ENCODE peak calls at places on chromosomes 5 and 9, in five cellular contexts. One of them, this sample, is unnamed.

GRCh38 chr9:14321517-14322125 is 7.7 kb upstream of the NFIB start:
- DNase-seq in HCT116: no peak
- DNase-seq in body of pancreas: no peak
- DNase-seq in mesendoderm: no peak
- DNase-seq in naive thymus-derived CD4-positive, alpha-beta T cell: no peak
- DNase-seq in this sample: no peak

GRCh38 chr9:112867275-112867991 is 23.2 kb downstream of the SLC46A2 start:
- DNase-seq in HCT116: peak; percentile 75
- DNase-seq in body of pancreas: no peak
- DNase-seq in mesendoderm: peak; percentile 95
- DNase-seq in naive thymus-derived CD4-positive, alpha-beta T cell: no peak
- DNase-seq in this sample: no peak

GRCh38 chr5:115392611-115393010 is 96.2 kb upstream of the CCDC112 start:
- DNase-seq in HCT116: no peak
- DNase-seq in body of pancreas: no peak
- DNase-seq in mesendoderm: no peak
- DNase-seq in naive thymus-derived CD4-positive, alpha-beta T cell: no peak
- DNase-seq in this sample: no peak

GRCh38 chr5:178832618-178833201 is 27.0 kb upstream of the ZNF354B start:
- DNase-seq in HCT116: peak; percentile 75
- DNase-seq in body of pancreas: no peak
- DNase-seq in mesendoderm: no peak
- DNase-seq in naive thymus-derived CD4-positive, alpha-beta T cell: no peak
- DNase-seq in this sample: no peak

GRCh38 chr9:135015986-135016640 is 71.4 kb upstream of the OLFM1 start:
- DNase-seq in HCT116: no peak
- DNase-seq in body of pancreas: no peak
- DNase-seq in mesendoderm: no peak
- DNase-seq in naive thymus-derived CD4-positive, alpha-beta T cell: no peak
- DNase-seq in this sample: no peak

GRCh38 chr5:56358703-56359428 is 125.7 kb upstream of the ANKRD55 start:
- DNase-seq in HCT116: peak; percentile 31
- DNase-seq in body of pancreas: peak; percentile 67
- DNase-seq in mesendoderm: no peak
- DNase-seq in naive thymus-derived CD4-positive, alpha-beta T cell: no peak
- DNase-seq in this sample: peak; percentile 63

GRCh38 chr5:13249854-13250253 is 694.6 kb downstream of the DNAH5 start:
- DNase-seq in HCT116: no peak
- DNase-seq in body of pancreas: no peak
- DNase-seq in mesendoderm: no peak
- DNase-seq in naive thymus-derived CD4-positive, alpha-beta T cell: no peak
- DNase-seq in this sample: no peak

GRCh38 chr9:126515873-126516505 is 97.7 kb upstream of the LMX1B start:
- DNase-seq in HCT116: no peak
- DNase-seq in body of pancreas: no peak
- DNase-seq in mesendoderm: no peak
- DNase-seq in naive thymus-derived CD4-positive, alpha-beta T cell: no peak
- DNase-seq in this sample: no peak

GRCh38 chr9:96064838-96065481 is 189.5 kb downstream of the ERCC6L2 start:
- DNase-seq in HCT116: no peak
- DNase-seq in body of pancreas: no peak
- DNase-seq in mesendoderm: peak; percentile 38
- DNase-seq in naive thymus-derived CD4-positive, alpha-beta T cell: no peak
- DNase-seq in this sample: no peak

GRCh38 chr5:168020522-168021294 is 270.7 kb upstream of the WWC1 start:
- DNase-seq in HCT116: no peak
- DNase-seq in body of pancreas: no peak
- DNase-seq in mesendoderm: no peak
- DNase-seq in naive thymus-derived CD4-positive, alpha-beta T cell: no peak
- DNase-seq in this sample: no peak

GRCh38 chr5:23466401-23466886 is 41.0 kb upstream of the PRDM9 start:
- DNase-seq in HCT116: no peak
- DNase-seq in body of pancreas: no peak
- DNase-seq in mesendoderm: no peak
- DNase-seq in naive thymus-derived CD4-positive, alpha-beta T cell: no peak
- DNase-seq in this sample: no peak

GRCh38 chr5:122721127-122721526 is 53.8 kb upstream of the SNX2 start:
- DNase-seq in HCT116: no peak
- DNase-seq in body of pancreas: no peak
- DNase-seq in mesendoderm: no peak
- DNase-seq in naive thymus-derived CD4-positive, alpha-beta T cell: no peak
- DNase-seq in this sample: no peak

GRCh38 chr9:31336391-31336790 is 1048.1 kb upstream of the ACO1 start:
- DNase-seq in HCT116: no peak
- DNase-seq in body of pancreas: no peak
- DNase-seq in mesendoderm: no peak
- DNase-seq in naive thymus-derived CD4-positive, alpha-beta T cell: no peak
- DNase-seq in this sample: no peak

GRCh38 chr9:5178126-5178805 is 7.2 kb downstream of the INSL6 start:
- DNase-seq in HCT116: no peak
- DNase-seq in body of pancreas: no peak
- DNase-seq in mesendoderm: no peak
- DNase-seq in naive thymus-derived CD4-positive, alpha-beta T cell: peak; percentile 26
- DNase-seq in this sample: no peak

GRCh38 chr5:96004087-96004486 is 42.4 kb upstream of the ELL2 start:
- DNase-seq in HCT116: no peak
- DNase-seq in body of pancreas: no peak
- DNase-seq in mesendoderm: no peak
- DNase-seq in naive thymus-derived CD4-positive, alpha-beta T cell: no peak
- DNase-seq in this sample: no peak

GRCh38 chr5:150671509-150672236 is 10.6 kb downstream of the MYOZ3 start:
- DNase-seq in HCT116: no peak
- DNase-seq in body of pancreas: no peak
- DNase-seq in mesendoderm: peak; percentile 79
- DNase-seq in naive thymus-derived CD4-positive, alpha-beta T cell: peak; percentile 18
- DNase-seq in this sample: peak; percentile 42

GRCh38 chr5:142007237-142007544 is 5.6 kb downstream of the GNPDA1 start:
- DNase-seq in HCT116: no peak
- DNase-seq in body of pancreas: no peak
- DNase-seq in mesendoderm: no peak
- DNase-seq in naive thymus-derived CD4-positive, alpha-beta T cell: no peak
- DNase-seq in this sample: no peak

DNA sequence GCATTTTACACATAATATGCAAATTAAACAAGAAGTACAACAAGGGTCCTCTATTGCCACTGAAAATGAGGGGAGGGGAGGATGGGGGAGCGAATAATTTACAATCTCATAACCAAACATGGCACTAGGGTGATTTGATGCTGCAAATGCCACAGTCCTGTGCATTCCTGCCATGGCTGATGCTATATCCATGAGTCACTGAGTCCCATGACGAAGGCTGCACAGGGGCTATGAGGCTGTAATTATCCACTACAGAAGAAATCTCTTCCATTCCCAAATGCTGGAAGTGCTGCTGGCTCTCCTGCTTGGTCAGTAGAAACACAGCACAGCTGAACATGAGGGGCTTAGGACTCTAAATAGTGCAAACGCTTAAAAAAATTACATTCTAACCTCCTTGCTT is 118.1 kb downstream of the KLHL3 start:
- DNase-seq in HCT116: no peak
- DNase-seq in body of pancreas: no peak
- DNase-seq in mesendoderm: no peak
- DNase-seq in naive thymus-derived CD4-positive, alpha-beta T cell: no peak
- DNase-seq in this sample: no peak
- H3K4me1 ChIP-seq in HCT116: no peaks in the 10 kb centered on the region
- H3K4me1 ChIP-seq in body of pancreas: peaks cover 7% of the 10 kb centered on the region
- H3K4me1 ChIP-seq in mesendoderm: no peaks in the 10 kb centered on the region
- H3K4me1 ChIP-seq in naive thymus-derived CD4-positive, alpha-beta T cell: no peaks in the 10 kb centered on the region
- H3K4me1 ChIP-seq in this sample: no peaks in the 10 kb centered on the region

DNA sequence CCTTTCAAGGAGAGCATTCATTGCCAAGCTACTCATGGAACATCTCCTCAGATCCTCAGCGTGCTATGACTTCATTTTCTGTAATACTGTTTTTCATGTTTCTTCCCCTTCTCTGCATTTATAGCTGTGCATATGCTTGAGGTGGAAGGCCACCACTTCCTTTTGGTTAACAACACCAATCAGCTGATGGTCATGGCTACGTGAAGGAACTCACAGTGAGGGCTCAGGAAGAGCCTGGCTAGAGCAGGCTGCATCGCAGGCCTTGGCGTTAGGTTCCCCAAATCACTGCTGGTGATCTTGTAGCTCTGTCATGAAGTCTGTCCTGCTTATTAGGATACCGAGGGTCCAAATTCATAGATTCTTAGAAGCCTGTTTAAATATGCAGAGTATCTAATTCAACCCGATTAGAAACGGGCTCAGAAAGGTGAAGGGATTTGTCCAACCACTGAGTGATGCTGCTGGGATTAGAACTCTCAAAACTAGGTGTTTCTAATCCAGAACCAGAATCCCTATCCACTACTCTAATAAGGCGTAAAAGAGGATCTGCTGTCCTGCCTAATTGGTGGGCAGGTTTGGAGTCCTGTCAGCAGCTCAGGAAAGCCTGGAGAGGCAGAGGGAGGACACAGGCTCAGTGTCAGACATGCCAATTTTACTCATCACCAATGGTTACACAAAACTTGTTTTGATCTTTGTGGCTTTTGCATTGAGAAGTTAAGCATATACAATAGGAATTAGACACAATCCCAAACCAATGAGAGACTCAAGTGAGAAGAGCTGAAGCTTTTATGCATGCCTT is 7.5 kb downstream of the SYK start:
- DNase-seq in HCT116: no peak
- DNase-seq in body of pancreas: no peak
- DNase-seq in mesendoderm: no peak
- DNase-seq in naive thymus-derived CD4-positive, alpha-beta T cell: no peak
- DNase-seq in this sample: no peak
- H3K4me1 ChIP-seq in HCT116: no peaks in the 10 kb centered on the region
- H3K4me1 ChIP-seq in body of pancreas: peaks cover 11% of the 10 kb centered on the region
- H3K4me1 ChIP-seq in mesendoderm: no peaks in the 10 kb centered on the region
- H3K4me1 ChIP-seq in naive thymus-derived CD4-positive, alpha-beta T cell: no peaks in the 10 kb centered on the region
- H3K4me1 ChIP-seq in this sample: no peaks in the 10 kb centered on the region

DNA sequence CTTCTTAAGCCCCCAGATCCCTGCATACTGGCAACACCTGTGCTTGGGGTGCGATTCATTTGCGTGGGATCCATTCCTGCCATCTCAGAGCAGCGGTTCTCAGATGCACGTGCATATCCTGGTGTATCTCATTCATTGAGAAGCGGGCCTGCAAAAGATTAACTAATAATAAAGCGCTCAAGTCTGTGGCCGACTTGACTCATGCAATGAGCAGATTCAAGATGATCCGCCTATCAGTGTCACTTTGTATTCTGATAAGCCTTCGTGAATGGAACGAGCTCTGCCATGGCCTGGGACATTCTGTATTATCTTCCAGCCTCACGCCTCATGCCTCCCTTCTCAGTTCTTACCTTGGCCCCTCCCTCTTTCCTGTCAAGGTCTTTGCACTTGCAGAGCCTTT is 22.3 kb downstream of the C1QTNF2 start:
- DNase-seq in HCT116: no peak
- DNase-seq in body of pancreas: no peak
- DNase-seq in mesendoderm: peak; percentile 61
- DNase-seq in naive thymus-derived CD4-positive, alpha-beta T cell: no peak
- DNase-seq in this sample: no peak
- H3K4me1 ChIP-seq in HCT116: peaks cover 7% of the 10 kb centered on the region
- H3K4me1 ChIP-seq in body of pancreas: peaks cover 5% of the 10 kb centered on the region
- H3K4me1 ChIP-seq in mesendoderm: no peaks in the 10 kb centered on the region
- H3K4me1 ChIP-seq in naive thymus-derived CD4-positive, alpha-beta T cell: no peaks in the 10 kb centered on the region
- H3K4me1 ChIP-seq in this sample: no peaks in the 10 kb centered on the region

DNA sequence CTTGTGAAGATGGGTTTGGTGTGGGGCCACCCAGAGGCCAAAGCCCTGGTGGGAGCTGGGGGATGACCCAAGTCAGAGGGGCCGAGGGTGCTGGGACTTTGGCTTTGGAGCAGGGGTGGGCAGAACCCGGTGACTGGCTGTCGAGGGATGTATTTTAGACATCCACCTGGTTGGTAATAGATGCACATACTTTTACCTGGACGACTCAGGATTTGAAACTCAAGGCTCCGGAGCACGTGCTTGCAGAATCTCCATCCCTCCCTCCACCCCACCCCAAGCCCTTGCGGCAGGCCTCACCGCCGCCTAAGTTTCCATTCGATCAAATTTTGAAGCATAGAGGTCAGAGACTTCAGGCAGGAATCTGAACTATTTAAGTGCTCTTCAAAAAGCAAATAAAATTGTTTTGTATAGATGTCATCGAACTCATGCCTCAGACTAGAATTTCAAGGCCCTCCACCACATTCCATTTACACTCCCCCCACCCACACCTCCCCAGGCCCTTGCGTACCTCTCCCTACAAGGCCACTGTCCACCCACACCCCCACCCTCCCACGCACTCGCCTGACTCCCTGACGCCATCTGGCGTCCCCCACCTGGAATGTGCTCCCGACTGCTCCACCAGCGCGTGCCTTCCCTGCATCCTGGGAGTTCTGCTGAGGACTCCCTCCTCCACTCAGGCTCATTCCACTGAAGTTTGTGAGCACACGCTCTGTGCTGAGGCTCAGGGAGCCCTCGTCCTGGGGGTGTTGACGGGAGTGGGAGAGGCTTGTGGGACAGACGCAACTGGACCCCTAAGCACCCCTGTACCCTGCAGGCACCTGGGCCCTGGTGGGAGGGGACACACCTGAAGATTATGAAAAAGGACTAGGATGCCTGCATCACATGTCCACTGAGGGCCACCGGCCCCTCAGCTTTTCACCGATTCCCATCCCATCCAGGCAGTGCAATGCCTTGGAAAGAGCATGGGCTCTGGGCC is 56.4 kb upstream of the RPL26L1 start:
- DNase-seq in HCT116: peak; percentile 8
- DNase-seq in body of pancreas: peak; percentile 81
- DNase-seq in mesendoderm: peak; percentile 91
- DNase-seq in naive thymus-derived CD4-positive, alpha-beta T cell: no peak
- DNase-seq in this sample: peak; percentile 85
- H3K4me1 ChIP-seq in HCT116: peaks cover 35% of the 10 kb centered on the region
- H3K4me1 ChIP-seq in body of pancreas: peaks cover 71% of the 10 kb centered on the region
- H3K4me1 ChIP-seq in mesendoderm: peaks cover 3% of the 10 kb centered on the region
- H3K4me1 ChIP-seq in naive thymus-derived CD4-positive, alpha-beta T cell: no peaks in the 10 kb centered on the region
- H3K4me1 ChIP-seq in this sample: peaks cover 76% of the 10 kb centered on the region

DNA sequence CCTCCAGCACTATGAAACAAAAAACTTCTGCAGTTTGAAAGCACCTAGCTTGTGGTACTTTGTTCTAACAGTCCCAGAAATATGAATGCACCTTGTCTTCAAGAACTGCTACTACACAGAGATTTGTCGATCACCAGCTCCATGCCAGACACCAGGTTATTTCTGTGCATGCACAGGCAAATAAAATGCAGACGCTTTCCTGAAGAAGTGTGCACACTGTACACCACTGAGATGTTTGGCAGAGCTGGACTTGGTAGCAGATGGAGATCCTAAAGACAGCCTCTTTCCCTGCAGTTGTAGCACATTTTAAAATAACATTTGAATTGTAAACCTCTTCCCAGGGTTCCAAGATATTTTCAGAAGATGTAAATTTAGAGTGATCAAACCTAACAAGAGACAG is 730.0 kb downstream of the MTRR start:
- DNase-seq in HCT116: no peak
- DNase-seq in body of pancreas: no peak
- DNase-seq in mesendoderm: no peak
- DNase-seq in naive thymus-derived CD4-positive, alpha-beta T cell: no peak
- DNase-seq in this sample: no peak
- H3K4me1 ChIP-seq in HCT116: no peaks in the 10 kb centered on the region
- H3K4me1 ChIP-seq in body of pancreas: no peaks in the 10 kb centered on the region
- H3K4me1 ChIP-seq in mesendoderm: no peaks in the 10 kb centered on the region
- H3K4me1 ChIP-seq in naive thymus-derived CD4-positive, alpha-beta T cell: no peaks in the 10 kb centered on the region
- H3K4me1 ChIP-seq in this sample: no peaks in the 10 kb centered on the region

DNA sequence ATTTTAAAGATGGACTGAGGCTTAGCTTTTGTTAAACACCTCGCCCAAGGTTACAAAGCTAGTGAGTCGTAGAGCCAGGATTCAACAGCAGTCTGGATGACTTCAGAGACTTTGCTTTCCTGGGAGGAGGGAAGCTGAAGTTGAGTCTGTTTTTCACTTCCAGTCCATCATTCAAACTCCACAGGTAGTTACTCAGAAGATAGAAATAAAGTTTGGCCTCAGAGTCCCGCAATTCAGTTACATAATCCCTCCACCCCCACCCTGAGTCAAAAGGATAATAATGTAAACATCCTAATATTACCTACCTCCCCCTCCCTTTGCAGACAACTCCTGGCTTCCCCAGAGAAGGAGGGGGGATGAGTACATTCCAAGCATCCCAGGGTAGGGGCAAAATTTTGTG is 8.1 kb downstream of the HBEGF start:
- DNase-seq in HCT116: no peak
- DNase-seq in body of pancreas: no peak
- DNase-seq in mesendoderm: no peak
- DNase-seq in naive thymus-derived CD4-positive, alpha-beta T cell: no peak
- DNase-seq in this sample: no peak
- H3K4me1 ChIP-seq in HCT116: no peaks in the 10 kb centered on the region
- H3K4me1 ChIP-seq in body of pancreas: no peaks in the 10 kb centered on the region
- H3K4me1 ChIP-seq in mesendoderm: no peaks in the 10 kb centered on the region
- H3K4me1 ChIP-seq in naive thymus-derived CD4-positive, alpha-beta T cell: peaks cover 17% of the 10 kb centered on the region
- H3K4me1 ChIP-seq in this sample: peaks cover 11% of the 10 kb centered on the region

This sample was measured in right lobe of liver.